ENCODE peak calls at places on chromosomes 11 and 22, in nine cellular contexts. N is breast epithelium, Q is lower leg skin, V is testis, A is fibroblast of lung, F is HL-60, E is NB4, W is choroid plexus epithelial cell, R is prostate gland. T is an unnamed sample.

GRCh38 chr11:77730789-77731188 is 89.7 kb downstream of the RSF1 start:
- DNase-seq in N (no peak), Q (no peak), V (no peak), A (no peak), F (no peak), E (no peak), W (no peak), R (no peak), T (no peak)

GRCh38 chr11:2382927-2383822 is 6.1 kb downstream of the CD81 start:
- DNase-seq in N (no peak), Q (no peak), V (peak; percentile 72), A (no peak), F (no peak), E (peak; percentile 26), W (peak; percentile 46), R (no peak), T (no peak)

GRCh38 chr11:86608251-86608799 is 64.1 kb downstream of the ME3 start:
- DNase-seq in N (peak; percentile 73), Q (peak; percentile 90), V (peak; percentile 76), A (peak; percentile 68), F (peak; percentile 43), E (peak; percentile 59), W (peak; percentile 88), R (peak; percentile 49), T (peak; percentile 76)

GRCh38 chr11:44651535-44652130 is 75.1 kb upstream of the TSPAN18 start:
- DNase-seq in N (no peak), Q (peak; percentile 84), V (no peak), A (no peak), F (no peak), E (peak; percentile 51), W (no peak), R (no peak), T (no peak)

GRCh38 chr11:1557904-1558831 is 13.9 kb downstream of the DUSP8 start:
- DNase-seq in N (no peak), Q (no peak), V (peak; percentile 70), A (peak; percentile 82), F (no peak), E (no peak), W (peak; percentile 50), R (peak; percentile 35), T (peak; percentile 82)

GRCh38 chr11:10134975-10135481 is 159.0 kb downstream of the SBF2 start:
- DNase-seq in N (no peak), Q (no peak), V (no peak), A (no peak), F (no peak), E (no peak), W (no peak), R (no peak), T (no peak)

GRCh38 chr11:86726118-86726748 is 53.8 kb upstream of the ME3 start:
- DNase-seq in N (no peak), Q (no peak), V (no peak), A (peak; percentile 88), F (no peak), E (no peak), W (peak; percentile 75), R (no peak), T (no peak)

GRCh38 chr22:23824476-23825245 is 14.1 kb downstream of the DERL3 start:
- DNase-seq in N (no peak), Q (no peak), V (no peak), A (no peak), F (no peak), E (no peak), W (no peak), R (no peak), T (no peak)

GRCh38 chr11:121347094-121347493 is 54.5 kb downstream of the SC5D start:
- DNase-seq in N (no peak), Q (no peak), V (no peak), A (no peak), F (no peak), E (no peak), W (no peak), R (no peak), T (no peak)

GRCh38 chr22:45424241-45424731 is 10.8 kb downstream of the RIBC2 start:
- DNase-seq in N (peak; percentile 38), Q (peak; percentile 86), V (peak; percentile 16), A (no peak), F (peak; percentile 62), E (peak; percentile 94), W (no peak), R (no peak), T (no peak)

GRCh38 chr22:37638351-37639069 is 959 bp upstream of the SH3BP1 start:
- DNase-seq in N (no peak), Q (no peak), V (no peak), A (no peak), F (no peak), E (no peak), W (no peak), R (no peak), T (no peak)

GRCh38 chr11:59358020-59358419 is 675 bp upstream of the OR5AN1 start:
- DNase-seq in N (no peak), Q (no peak), V (no peak), A (no peak), F (no peak), E (no peak), W (no peak), R (no peak), T (no peak)

GRCh38 chr22:42994276-42994916 is 20.6 kb downstream of the PACSIN2 start:
- DNase-seq in N (no peak), Q (no peak), V (no peak), A (no peak), F (no peak), E (no peak), W (no peak), R (no peak), T (no peak)
- H3K4me3 ChIP-seq in N (peak overlapping the region; percentile 25), Q (no peak overlapping the region), V (no peak overlapping the region), A (no peak overlapping the region), F (peak overlapping the region; percentile 26), E (peak overlapping the region; percentile 26), W (no peak overlapping the region), R (peak overlapping the region; percentile 31), T (peak overlapping the region; percentile 56)

DNA sequence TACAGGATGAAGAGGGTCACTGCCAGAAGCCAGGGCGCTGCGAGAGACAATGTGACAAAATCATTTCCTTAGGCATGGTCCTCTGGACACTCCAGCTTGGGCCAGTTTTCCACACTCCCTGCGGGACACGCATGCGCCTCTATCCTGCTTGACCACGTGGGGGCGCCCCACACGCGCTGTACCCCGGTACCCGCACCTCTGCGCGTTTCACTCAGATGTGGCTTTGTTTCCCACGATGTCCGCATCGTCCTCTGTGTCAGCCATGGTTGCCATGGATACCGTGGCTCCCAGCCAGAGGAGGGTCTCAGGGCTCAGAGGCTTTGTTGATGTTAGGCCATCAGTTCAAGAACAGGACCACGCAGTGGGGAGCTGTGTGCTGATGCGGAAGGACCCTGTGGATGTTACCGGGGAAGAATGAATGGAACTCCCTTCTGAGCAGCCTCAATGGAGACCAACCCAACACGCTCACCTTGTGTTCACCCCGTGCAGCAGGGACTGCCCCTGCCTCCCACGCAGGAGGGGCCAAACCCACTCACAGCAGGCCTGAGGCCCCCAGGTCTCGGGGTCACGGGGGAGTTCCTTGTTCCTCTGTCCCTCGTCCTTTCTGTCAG is 101.1 kb upstream of the SLC22A12 start:
- DNase-seq in N (no peak), Q (peak; percentile 83), V (peak; percentile 74), A (peak; percentile 15), F (peak; percentile 45), E (peak; percentile 80), W (peak; percentile 47), R (peak; percentile 14), T (peak; percentile 15)
- TF ChIP-seq CTCF in N (peak; percentile 50), Q (no peak), V (peak; percentile 14), A (peak; percentile 30), F (peak; percentile 82), E (peak; percentile 77), W (peak; percentile 81), R (peak; percentile 39), T (peak; percentile 58)

GRCh38 chr11:124762077-124762623 is at the start of gene ESAM:
- DNase-seq in N (no peak), Q (peak; percentile 88), V (no peak), A (no peak), F (no peak), E (no peak), W (no peak), R (no peak), T (no peak)

GRCh38 chr11:124761301-124762021 is 629 bp downstream of the ESAM start:
- DNase-seq in N (no peak), Q (peak; percentile 85), V (no peak), A (no peak), F (no peak), E (no peak), W (no peak), R (no peak), T (no peak)

GRCh38 chr11:124759268-124760204 is 2.6 kb downstream of the ESAM start:
- DNase-seq in N (no peak), Q (peak; percentile 87), V (no peak), A (no peak), F (no peak), E (no peak), W (no peak), R (no peak), T (no peak)

GRCh38 chr11:124760205-124760652 is 1.9 kb downstream of the ESAM start:
- DNase-seq in N (no peak), Q (peak; percentile 87), V (no peak), A (no peak), F (no peak), E (no peak), W (no peak), R (no peak), T (no peak)

GRCh38 chr11:124760806-124761205 is 1.3 kb downstream of the ESAM start:
- DNase-seq in N (no peak), Q (no peak), V (no peak), A (no peak), F (no peak), E (no peak), W (no peak), R (no peak), T (no peak)
- H3K4me3 ChIP-seq in N (peak overlapping the region; percentile 52), Q (no peak overlapping the region), V (peak overlapping the region; percentile 10), A (no peak overlapping the region), F (no peak overlapping the region), E (no peak overlapping the region), W (no peak overlapping the region), R (peak overlapping the region; percentile 5), T (no peak overlapping the region)

GRCh38 chr22:21780259-21780658 is 44.7 kb upstream of the YPEL1 start:
- DNase-seq in N (no peak), Q (peak; percentile 10), V (no peak), A (no peak), F (no peak), E (no peak), W (no peak), R (no peak), T (no peak)

GRCh38 chr22:21771631-21771976 is 36.0 kb upstream of the YPEL1 start:
- DNase-seq in N (no peak), Q (peak; percentile 28), V (no peak), A (no peak), F (no peak), E (no peak), W (no peak), R (no peak), T (no peak)

GRCh38 chr22:21778705-21779363 is 43.2 kb upstream of the YPEL1 start:
- DNase-seq in N (no peak), Q (peak; percentile 29), V (peak; percentile 13), A (peak; percentile 95), F (no peak), E (no peak), W (peak; percentile 90), R (no peak), T (peak; percentile 78)

GRCh38 chr22:21779444-21779843 is 43.9 kb upstream of the YPEL1 start:
- DNase-seq in N (no peak), Q (no peak), V (no peak), A (no peak), F (no peak), E (no peak), W (no peak), R (no peak), T (peak; percentile 39)

GRCh38 chr22:21775061-21775460 is 39.5 kb upstream of the YPEL1 start:
- DNase-seq in N (no peak), Q (peak; percentile 49), V (peak; percentile 36), A (peak; percentile 93), F (no peak), E (no peak), W (no peak), R (no peak), T (peak; percentile 42)
- TF ChIP-seq CTCF in N (no peak), Q (no peak), V (no peak), A (no peak), F (no peak), E (no peak), W (no peak), R (no peak), T (no peak)